ENCODE peak calls at places on chromosomes 6 and 20, in ten cellular contexts. V is breast epithelium, S is HCT116, U is stomach, K is prostate gland, B is K562, N is sigmoid colon, R is SK-N-SH, X is esophagus muscularis mucosa, M is GM12878. J is an unnamed sample.

GRCh38 chr6:170470673-170471072 is 82.4 kb downstream of the PSMB1 start:
- DNase-seq in V (no peak), S (no peak), U (no peak), K (no peak), B (no peak), N (no peak), R (no peak), X (no peak), M (no peak), J (no peak)

GRCh38 chr6:23940466-23940865 is 185.5 kb upstream of the NRSN1 start:
- DNase-seq in V (no peak), S (no peak), U (no peak), K (no peak), B (no peak), N (no peak), R (no peak), X (no peak), M (no peak), J (no peak)

GRCh38 chr6:104771258-104771832 is 88.4 kb downstream of the HACE1 start:
- DNase-seq in V (no peak), S (no peak), U (no peak), K (no peak), B (peak; percentile 13), N (no peak), R (peak; percentile 39), X (no peak), M (no peak), J (no peak)

GRCh38 chr6:2760882-2761842 is 4.0 kb upstream of the WRNIP1 start:
- DNase-seq in V (no peak), S (no peak), U (no peak), K (no peak), B (peak; percentile 49), N (no peak), R (no peak), X (no peak), M (no peak), J (no peak)

GRCh38 chr6:9412951-9413559 is 977.7 kb upstream of the SLC35B3 start:
- DNase-seq in V (no peak), S (peak; percentile 34), U (peak; percentile 36), K (no peak), B (peak; percentile 14), N (no peak), R (peak; percentile 35), X (no peak), M (no peak), J (peak; percentile 30)

GRCh38 chr6:154689654-154690053 is 43.6 kb upstream of the SCAF8 start:
- DNase-seq in V (no peak), S (no peak), U (no peak), K (no peak), B (no peak), N (no peak), R (no peak), X (no peak), M (no peak), J (no peak)

GRCh38 chr6:111201155-111201554 is 113.9 kb downstream of the SLC16A10 start:
- DNase-seq in V (no peak), S (no peak), U (no peak), K (no peak), B (no peak), N (no peak), R (peak; percentile 19), X (peak; percentile 89), M (no peak), J (no peak)

GRCh38 chr6:165439928-165440554 is 130.6 kb upstream of the C6orf118 start:
- DNase-seq in V (no peak), S (peak; percentile 34), U (no peak), K (no peak), B (peak; percentile 20), N (no peak), R (peak; percentile 27), X (no peak), M (no peak), J (no peak)

GRCh38 chr6:121760191-121760590 is 324.7 kb downstream of the GJA1 start:
- DNase-seq in V (no peak), S (no peak), U (no peak), K (no peak), B (no peak), N (no peak), R (no peak), X (no peak), M (no peak), J (no peak)

GRCh38 chr6:79170431-79170830 is 64.1 kb downstream of the HMGN3 start:
- DNase-seq in V (no peak), S (no peak), U (no peak), K (no peak), B (no peak), N (no peak), R (no peak), X (no peak), M (no peak), J (no peak)

GRCh38 chr6:33745558-33745957 is 1.1 kb downstream of the IP6K3 start:
- DNase-seq in V (no peak), S (no peak), U (no peak), K (no peak), B (no peak), N (peak; percentile 78), R (no peak), X (no peak), M (no peak), J (peak; percentile 36)

GRCh38 chr6:134178230-134179044 is 126.0 kb upstream of the SLC2A12 start:
- DNase-seq in V (peak; percentile 78), S (peak; percentile 92), U (peak; percentile 67), K (peak; percentile 76), B (peak; percentile 87), N (peak; percentile 86), R (peak; percentile 66), X (peak; percentile 92), M (peak; percentile 53), J (peak; percentile 81)

GRCh38 chr20:18164356-18164755 is 26.7 kb downstream of the KAT14 start:
- DNase-seq in V (no peak), S (no peak), U (no peak), K (no peak), B (no peak), N (no peak), R (no peak), X (no peak), M (no peak), J (no peak)

GRCh38 chr20:53739799-53740785 is 146.5 kb upstream of the ZNF217 start:
- DNase-seq in V (no peak), S (no peak), U (no peak), K (no peak), B (peak; percentile 53), N (no peak), R (no peak), X (no peak), M (no peak), J (no peak)

GRCh38 chr6:153957409-153957808 is 81.6 kb upstream of the OPRM1 start:
- DNase-seq in V (no peak), S (no peak), U (no peak), K (no peak), B (no peak), N (no peak), R (no peak), X (no peak), M (no peak), J (no peak)

GRCh38 chr20:61584851-61585250 is 332.8 kb downstream of the CDH4 start:
- DNase-seq in V (no peak), S (no peak), U (no peak), K (no peak), B (peak; percentile 6), N (no peak), R (peak; percentile 68), X (no peak), M (no peak), J (no peak)

GRCh38 chr20:48629960-48630315 is 197.9 kb downstream of the PREX1 start:
- DNase-seq in V (no peak), S (no peak), U (no peak), K (no peak), B (no peak), N (no peak), R (no peak), X (no peak), M (no peak), J (no peak)
- H3K36me3 ChIP-seq in V (no peaks in the 10 kb centered on the region), S (no peaks in the 10 kb centered on the region), U (peaks cover 94% of the 10 kb centered on the region), K (no peaks in the 10 kb centered on the region), B (peaks cover 2% of the 10 kb centered on the region), N (no peaks in the 10 kb centered on the region), R (no peaks in the 10 kb centered on the region), X (peaks cover 60% of the 10 kb centered on the region), M (peaks cover 31% of the 10 kb centered on the region), J (no peaks in the 10 kb centered on the region)

DNA sequence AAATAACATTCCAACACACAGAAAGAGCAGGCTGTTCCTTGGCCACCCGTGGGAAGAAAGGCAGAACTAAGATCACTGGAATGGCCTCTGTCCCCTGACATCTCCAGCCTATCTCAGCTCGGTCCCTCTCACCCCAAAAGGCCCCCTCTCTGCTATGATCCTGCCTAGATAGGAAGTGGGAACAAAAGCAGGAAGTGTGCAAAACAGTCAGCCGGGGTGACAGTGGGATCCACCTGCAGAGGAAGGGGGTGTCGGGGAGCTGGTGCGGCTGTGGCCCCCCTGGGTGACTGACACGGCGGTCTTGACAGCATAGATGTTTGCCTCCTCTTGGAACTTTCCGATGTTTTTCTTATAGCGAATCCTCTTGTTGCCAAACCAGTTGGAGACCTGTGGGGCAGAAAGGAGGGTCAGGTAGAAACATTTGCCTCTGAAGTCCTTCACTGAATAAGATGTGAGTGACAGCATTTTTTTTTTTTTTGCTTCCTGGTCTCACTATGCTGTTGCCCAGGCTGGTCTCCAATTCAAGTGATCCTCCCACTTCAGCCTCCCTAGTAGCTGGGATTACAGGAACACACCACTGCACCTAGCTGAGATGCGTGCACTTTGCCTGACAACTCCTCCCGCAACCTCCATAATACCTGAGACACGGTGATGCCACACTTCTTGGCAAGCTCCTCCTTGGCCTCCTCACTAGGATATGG is 2.8 kb downstream of the PBX2 start:
- DNase-seq in V (no peak), S (no peak), U (no peak), K (no peak), B (no peak), N (no peak), R (no peak), X (no peak), M (no peak), J (no peak)
- TF ChIP-seq POLR2AphosphoS5 in V (no peak), S (no peak), U (no peak), K (no peak), B (no peak), N (no peak), R (no peak), X (no peak), M (peak; percentile 21), J (no peak)

DNA sequence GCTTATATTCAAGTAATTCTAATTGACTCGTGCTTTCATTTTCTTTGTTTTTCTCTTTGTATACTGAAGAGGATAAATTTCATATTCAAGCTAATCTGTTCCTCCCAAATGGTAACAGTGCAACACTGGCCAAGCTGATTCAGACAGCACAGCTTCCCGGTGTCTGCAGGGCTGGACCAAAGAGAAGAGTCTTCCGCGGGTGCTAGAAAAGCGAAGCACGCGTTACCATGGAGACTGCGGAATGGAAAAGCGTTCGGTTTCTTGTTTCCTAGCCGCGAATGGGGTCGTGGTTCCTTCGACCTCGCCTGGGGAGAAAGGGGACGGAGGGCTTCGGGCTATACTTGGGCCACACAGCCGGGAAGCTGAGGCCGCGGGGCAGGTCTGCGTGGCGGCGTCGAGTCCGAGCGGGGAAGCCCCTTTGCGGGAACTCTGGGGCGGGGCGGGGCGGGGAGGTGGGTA is 6.2 kb upstream of the ZNF311 start:
- DNase-seq in V (no peak), S (no peak), U (no peak), K (peak; percentile 12), B (peak; percentile 91), N (peak; percentile 76), R (peak; percentile 72), X (no peak), M (no peak), J (peak; percentile 19)
- H3K27ac ChIP-seq in V (peak overlapping the region; percentile 26), S (no peak overlapping the region), U (no peak overlapping the region), K (no peak overlapping the region), B (peak overlapping the region; percentile 11), N (peak overlapping the region; percentile 6), R (no peak overlapping the region), X (no peak overlapping the region), M (no peak overlapping the region), J (no peak overlapping the region)

GRCh38 chr6:161095916-161096315 is 104.3 kb downstream of the MAP3K4 start:
- DNase-seq in V (no peak), S (no peak), U (no peak), K (no peak), B (no peak), N (no peak), R (no peak), X (no peak), M (no peak), J (no peak)
- H3K36me3 ChIP-seq in V (peaks cover 14% of the 10 kb centered on the region), S (peaks cover 3% of the 10 kb centered on the region), U (peaks cover 98% of the 10 kb centered on the region), K (peaks cover 6% of the 10 kb centered on the region), B (peaks cover 93% of the 10 kb centered on the region), N (no peaks in the 10 kb centered on the region), R (peaks cover 43% of the 10 kb centered on the region), X (peaks cover 48% of the 10 kb centered on the region), M (peaks cover 7% of the 10 kb centered on the region), J (peaks cover 41% of the 10 kb centered on the region)